ENCODE peak calls at places on chromosomes 3 and 15, in seven cellular contexts. O is body of pancreas, A is ovary, J is IMR-90, W is tibial nerve, R is uterus, H is Peyer's patch. V is an unnamed sample.

GRCh38 chr3:191912616-191913204 is 451.7 kb downstream of the PYDC2 start:
- DNase-seq in R (no peak), W (no peak), J (no peak), O (no peak), H (no peak), A (no peak), V (no peak)

GRCh38 chr3:81726132-81726531 is 35.3 kb downstream of the GBE1 start:
- DNase-seq in W (no peak), H (no peak), O (no peak), R (no peak), A (no peak), J (peak; percentile 56), V (no peak)

GRCh38 chr15:74788716-74789151 is 6.9 kb downstream of the CSK start:
- DNase-seq in W (no peak), A (no peak), J (no peak), H (peak; percentile 88), O (no peak), R (no peak), V (no peak)

GRCh38 chr3:150762662-150763121 is 277 bp downstream of the SIAH2 start:
- DNase-seq in A (no peak), O (peak; percentile 28), R (no peak), H (no peak), J (no peak), W (no peak), V (no peak)

GRCh38 chr3:62142280-62142679 is 231.1 kb downstream of the FEZF2 start:
- DNase-seq in O (no peak), H (no peak), A (no peak), R (no peak), J (no peak), W (no peak), V (no peak)

GRCh38 chr3:107987036-107987557 is 103.7 kb downstream of the CD47 start:
- DNase-seq in H (peak; percentile 84), J (peak; percentile 98), O (peak; percentile 66), W (peak; percentile 84), A (peak; percentile 81), R (peak; percentile 89), V (peak; percentile 96)

GRCh38 chr3:152257246-152258074 is 11.3 kb upstream of the MBNL1 start:
- DNase-seq in A (no peak), O (no peak), H (no peak), J (peak; percentile 49), R (no peak), W (no peak), V (no peak)

GRCh38 chr3:108093616-108094015 is 2.8 kb upstream of the CD47 start:
- DNase-seq in A (no peak), O (no peak), J (no peak), W (no peak), H (no peak), R (no peak), V (no peak)

GRCh38 chr3:63429905-63430304 is 151.8 kb downstream of the SYNPR start:
- DNase-seq in R (no peak), W (no peak), J (no peak), O (no peak), A (no peak), H (no peak), V (no peak)

GRCh38 chr15:77027111-77027696 is 32.3 kb downstream of the PSTPIP1 start:
- DNase-seq in O (peak; percentile 12), H (peak; percentile 42), A (no peak), R (no peak), W (peak; percentile 5), J (no peak), V (peak; percentile 64)

GRCh38 chr3:5197470-5198312 is 10.2 kb downstream of the EDEM1 start:
- DNase-seq in R (no peak), O (no peak), W (no peak), J (peak; percentile 73), H (peak; percentile 66), A (no peak), V (no peak)

GRCh38 chr3:182058488-182058887 is 346.8 kb downstream of the SOX2 start:
- DNase-seq in H (no peak), R (no peak), A (no peak), J (no peak), O (no peak), W (no peak), V (no peak)

GRCh38 chr15:40002295-40002694 is 36.7 kb downstream of the SRP14 start:
- DNase-seq in R (no peak), J (peak; percentile 65), W (no peak), O (peak; percentile 23), A (no peak), H (no peak), V (no peak)

GRCh38 chr15:63597033-63597790 is at the start of gene FBXL22:
- DNase-seq in R (peak; percentile 57), H (no peak), W (no peak), A (peak; percentile 70), O (no peak), J (peak; percentile 84), V (no peak)

GRCh38 chr3:39639344-39640236 is 169.8 kb upstream of the MYRIP start:
- DNase-seq in A (no peak), R (no peak), J (peak; percentile 96), O (no peak), H (no peak), W (no peak), V (no peak)

GRCh38 chr3:17747184-17747889 is 4.9 kb upstream of the TBC1D5 start:
- DNase-seq in W (no peak), O (no peak), A (no peak), R (no peak), J (no peak), H (no peak), V (no peak)

GRCh38 chr3:129123314-129124060 is 1.9 kb upstream of the RAB43 start:
- DNase-seq in J (peak; percentile 50), A (no peak), H (peak; percentile 52), R (no peak), O (no peak), W (no peak), V (no peak)

GRCh38 chr3:47781326-47781684 is 388 bp downstream of the SMARCC1 start:
- DNase-seq in O (peak; percentile 66), R (no peak), H (peak; percentile 81), J (no peak), W (peak; percentile 34), A (peak; percentile 82), V (peak; percentile 92)

GRCh38 chr3:31877559-31877958 is 103.5 kb downstream of the OSBPL10 start:
- DNase-seq in H (no peak), J (no peak), W (no peak), R (no peak), O (no peak), A (no peak), V (no peak)

GRCh38 chr15:100094127-100094510 is 247.7 kb downstream of the ADAMTS17 start:
- DNase-seq in J (no peak), W (no peak), R (peak; percentile 3), H (no peak), O (no peak), A (no peak), V (peak; percentile 57)

GRCh38 chr3:185927501-185928200 is 10.2 kb downstream of the TRA2B start:
- DNase-seq in O (no peak), A (no peak), R (no peak), W (no peak), H (no peak), J (no peak), V (no peak)

GRCh38 chr3:121155023-121155422 is 247.0 kb downstream of the STXBP5L start:
- DNase-seq in H (no peak), O (no peak), W (no peak), A (no peak), R (no peak), J (no peak), V (no peak)

GRCh38 chr15:51377038-51377761 is 35.7 kb downstream of the GLDN start:
- DNase-seq in A (no peak), W (no peak), O (no peak), J (peak; percentile 93), R (no peak), H (no peak), V (peak; percentile 79)

GRCh38 chr3:40930131-40930538 is 269.2 kb upstream of the CTNNB1 start:
- DNase-seq in O (peak; percentile 43), R (no peak), W (no peak), A (no peak), H (no peak), J (no peak), V (no peak)
- TF ChIP-seq CTCF in O (peak; percentile 15), R (no peak), W (no peak), A (no peak), H (no peak), J (no peak), V (no peak)

GRCh38 chr3:136861890-136862610 is at the start of gene NCK1:
- DNase-seq in J (peak; percentile 98), W (peak; percentile 97), R (peak; percentile 97), O (peak; percentile 98), H (peak; percentile 100), A (peak; percentile 95), V (peak; percentile 100)
- TF ChIP-seq POLR2A in J (peak; percentile 81), W (peak; percentile 94), R (peak; percentile 90), O (peak; percentile 95), H (peak; percentile 95), A (peak; percentile 87), V (peak; percentile 67)

GRCh38 chr15:81411056-81411455 is 37.0 kb upstream of the TMC3 start:
- DNase-seq in A (no peak), J (no peak), O (no peak), W (no peak), R (no peak), H (no peak), V (no peak)
- TF ChIP-seq CTCF in A (no peak), J (no peak), O (no peak), W (no peak), R (no peak), H (no peak), V (no peak)

GRCh38 chr15:98917417-98917816 is 90.2 kb downstream of the PGPEP1L start:
- DNase-seq in O (no peak), R (no peak), H (no peak), J (no peak), W (no peak), A (no peak), V (no peak)

GRCh38 chr15:98923159-98923558 is 84.4 kb downstream of the PGPEP1L start:
- DNase-seq in A (peak; percentile 71), J (no peak), H (no peak), O (peak; percentile 42), R (no peak), W (no peak), V (no peak)

GRCh38 chr15:98916826-98917225 is 90.8 kb downstream of the PGPEP1L start:
- DNase-seq in O (no peak), H (no peak), J (no peak), A (no peak), R (no peak), W (no peak), V (no peak)

GRCh38 chr15:98923579-98923978 is 84.0 kb downstream of the PGPEP1L start:
- DNase-seq in A (no peak), R (no peak), H (no peak), O (no peak), J (no peak), W (no peak), V (no peak)

DNA sequence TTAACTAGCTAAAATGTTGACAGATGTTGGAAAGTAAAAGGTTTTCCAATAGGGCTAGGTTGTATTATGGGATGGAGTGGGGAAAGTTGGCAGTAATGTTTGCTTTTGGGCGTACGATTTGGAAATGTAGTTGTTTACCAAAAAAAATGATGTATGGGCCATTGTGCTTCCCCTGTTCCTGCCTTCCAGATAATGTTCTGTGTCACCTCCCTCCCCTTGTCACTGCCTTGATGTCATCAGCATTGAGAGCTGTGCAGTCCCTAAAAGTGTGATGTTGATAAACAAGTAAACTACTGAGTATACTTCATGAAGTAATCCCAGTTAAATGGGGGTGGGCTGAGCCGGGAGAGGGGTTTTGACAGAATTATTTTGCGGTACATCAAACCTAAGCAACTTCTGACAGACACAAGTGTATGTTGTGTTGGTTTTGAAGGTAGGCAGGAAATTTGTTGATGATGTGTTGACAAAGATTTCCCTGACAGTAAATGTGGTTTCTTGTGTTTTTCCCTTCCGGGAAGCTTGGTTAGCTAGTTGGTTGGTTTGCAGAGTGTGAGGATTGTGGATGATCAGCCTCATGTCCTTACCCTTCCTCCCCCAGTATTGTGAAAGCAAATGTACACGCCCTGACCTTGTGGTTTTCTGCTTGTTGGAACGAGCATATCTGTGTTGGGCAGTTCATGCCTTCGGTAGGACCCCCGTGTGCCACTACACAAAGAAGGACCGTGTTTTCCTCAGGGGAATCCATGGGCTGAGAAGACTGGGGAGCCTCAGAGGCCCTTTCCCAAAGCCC is 87.3 kb downstream of the PGPEP1L start:
- DNase-seq in J (no peak), R (no peak), W (no peak), O (no peak), H (no peak), A (no peak), V (no peak)
- TF ChIP-seq POLR2A in J (no peak), R (no peak), W (no peak), O (no peak), H (no peak), A (no peak), V (no peak)

V was measured in lower leg skin.